ENCODE peak calls at places on chromosome 22, in four cellular contexts. K is H1, S is HepG2, F is GM12878. X is an unnamed sample.

GRCh38 chr22:27918351-27919221 is 470 bp downstream of the PITPNB start:
- DNase-seq in K (peak; percentile 70), S (peak; percentile 13), F (no peak), X (peak; percentile 20)

GRCh38 chr22:45009881-45010531 is at the start of gene PHF21B:
- DNase-seq in K (peak; percentile 91), S (no peak), F (no peak), X (peak; percentile 52)

GRCh38 chr22:48880749-48881148 is 946.9 kb downstream of the BRD1 start:
- DNase-seq in K (no peak), S (no peak), F (no peak), X (no peak)

GRCh38 chr22:24088796-24089195 is 77.7 kb downstream of the CABIN1 start:
- DNase-seq in K (no peak), S (no peak), F (no peak), X (no peak)

GRCh38 chr22:50473855-50474671 is 772 bp downstream of the SBF1 start:
- DNase-seq in K (no peak), S (no peak), F (no peak), X (no peak)

GRCh38 chr22:45064313-45065268 is 54.8 kb upstream of the PHF21B start:
- DNase-seq in K (no peak), S (no peak), F (peak; percentile 7), X (no peak)

GRCh38 chr22:49983148-49984042 is 22.8 kb downstream of the PIM3 start:
- DNase-seq in K (peak; percentile 83), S (no peak), F (no peak), X (no peak)

GRCh38 chr22:24584871-24585411 is 7.9 kb downstream of the LRRC75B start:
- DNase-seq in K (peak; percentile 46), S (no peak), F (no peak), X (no peak)

GRCh38 chr22:26891431-26891830 is 234.0 kb downstream of the MIAT start:
- DNase-seq in K (no peak), S (no peak), F (no peak), X (no peak)

GRCh38 chr22:48528221-48528915 is 1299.3 kb downstream of the BRD1 start:
- DNase-seq in K (no peak), S (no peak), F (no peak), X (no peak)

GRCh38 chr22:18085188-18085587 is 7.4 kb downstream of the PEX26 start:
- DNase-seq in K (no peak), S (no peak), F (no peak), X (no peak)

GRCh38 chr22:49724893-49725489 is 102.7 kb downstream of the BRD1 start:
- DNase-seq in K (peak; percentile 92), S (peak; percentile 15), F (no peak), X (peak; percentile 33)

GRCh38 chr22:23603266-23603665 is 23.2 kb upstream of the IGLL1 start:
- DNase-seq in K (no peak), S (no peak), F (no peak), X (no peak)

GRCh38 chr22:26466196-26466595 is 17.4 kb downstream of the HPS4 start:
- DNase-seq in K (no peak), S (no peak), F (no peak), X (no peak)

GRCh38 chr22:43838161-43838560 is 24.2 kb downstream of the SULT4A1 start:
- DNase-seq in K (no peak), S (no peak), F (no peak), X (no peak)

GRCh38 chr22:40261783-40262182 is 84.1 kb downstream of the TNRC6B start:
- DNase-seq in K (no peak), S (no peak), F (no peak), X (no peak)

GRCh38 chr22:44136112-44136511 is 44.6 kb upstream of the PARVG start:
- DNase-seq in K (no peak), S (no peak), F (no peak), X (no peak)

GRCh38 chr22:32905400-32905799 is 103.9 kb downstream of the TIMP3 start:
- DNase-seq in K (no peak), S (no peak), F (no peak), X (no peak)

GRCh38 chr22:23835773-23836144 is 3.0 kb downstream of the DERL3 start:
- DNase-seq in K (no peak), S (no peak), F (no peak), X (no peak)

GRCh38 chr22:48477031-48477721 is 1350.5 kb downstream of the BRD1 start:
- DNase-seq in K (no peak), S (no peak), F (no peak), X (no peak)

GRCh38 chr22:50104149-50104548 is 14.3 kb downstream of the MOV10L1 start:
- DNase-seq in K (no peak), S (no peak), F (no peak), X (no peak)

GRCh38 chr22:50677493-50678217 is 5.0 kb downstream of the SHANK3 start:
- DNase-seq in K (no peak), S (no peak), F (no peak), X (no peak)

GRCh38 chr22:32112380-32112779 is 46.7 kb downstream of the C22orf42 start:
- DNase-seq in K (no peak), S (no peak), F (no peak), X (no peak)

GRCh38 chr22:27776410-27776958 is 25.1 kb downstream of the MN1 start:
- DNase-seq in K (no peak), S (no peak), F (no peak), X (no peak)

GRCh38 chr22:27844656-27845602 is 43.4 kb upstream of the MN1 start:
- DNase-seq in K (peak; percentile 45), S (no peak), F (no peak), X (no peak)

GRCh38 chr22:34976886-34977285 is 89.1 kb upstream of the ISX start:
- DNase-seq in K (no peak), S (no peak), F (no peak), X (no peak)

DNA sequence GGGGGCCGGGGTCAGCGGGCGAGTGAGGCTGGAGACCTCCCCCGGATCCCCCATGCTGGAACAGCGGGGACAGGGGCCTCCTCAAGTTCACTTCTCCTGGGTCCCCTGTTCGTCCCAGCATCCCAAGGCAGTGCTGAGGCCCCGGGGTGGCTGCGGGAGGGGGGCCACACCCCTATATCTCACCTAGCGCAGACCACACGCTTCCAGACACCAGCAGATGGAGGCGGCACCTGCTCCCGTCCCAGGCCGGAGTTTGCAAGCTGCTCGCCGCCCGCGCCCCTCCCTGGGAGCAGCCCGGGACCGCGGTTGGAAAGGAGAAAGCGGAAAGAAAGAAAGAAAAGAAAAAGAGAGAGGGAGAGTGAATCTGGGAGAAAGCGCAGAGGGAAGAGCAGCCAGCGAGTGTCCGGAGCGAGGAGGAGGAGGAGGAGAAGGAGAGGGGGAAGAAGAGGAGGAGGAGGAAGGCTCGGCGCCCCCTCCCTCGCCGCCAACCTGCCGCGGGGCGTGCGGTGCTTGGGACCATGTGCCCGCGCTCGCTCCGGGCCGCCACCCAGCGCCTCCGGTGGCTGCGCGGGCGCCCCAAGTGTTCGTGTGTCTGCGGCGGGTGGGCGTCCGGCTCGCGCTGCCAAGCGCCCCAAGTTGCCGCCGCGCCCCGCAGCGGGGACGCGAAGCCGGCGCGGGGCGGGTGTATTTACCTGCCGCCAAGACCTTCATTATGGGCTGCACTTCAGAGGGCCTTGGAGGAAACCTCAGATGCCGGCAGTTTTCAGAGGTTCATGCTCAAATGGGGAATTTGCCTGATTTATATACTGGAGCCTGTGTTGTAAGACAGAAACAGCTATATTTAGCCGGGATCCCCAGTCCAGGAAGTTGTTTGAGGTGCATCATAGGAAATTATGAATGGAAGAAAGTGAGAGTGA is at the start of gene LIF:
- DNase-seq in K (peak; percentile 75), S (no peak), F (no peak), X (no peak)
- TF ChIP-seq SUZ12 in K (no peak), S (no peak), F (peak; percentile 69), X (no peak)

DNA sequence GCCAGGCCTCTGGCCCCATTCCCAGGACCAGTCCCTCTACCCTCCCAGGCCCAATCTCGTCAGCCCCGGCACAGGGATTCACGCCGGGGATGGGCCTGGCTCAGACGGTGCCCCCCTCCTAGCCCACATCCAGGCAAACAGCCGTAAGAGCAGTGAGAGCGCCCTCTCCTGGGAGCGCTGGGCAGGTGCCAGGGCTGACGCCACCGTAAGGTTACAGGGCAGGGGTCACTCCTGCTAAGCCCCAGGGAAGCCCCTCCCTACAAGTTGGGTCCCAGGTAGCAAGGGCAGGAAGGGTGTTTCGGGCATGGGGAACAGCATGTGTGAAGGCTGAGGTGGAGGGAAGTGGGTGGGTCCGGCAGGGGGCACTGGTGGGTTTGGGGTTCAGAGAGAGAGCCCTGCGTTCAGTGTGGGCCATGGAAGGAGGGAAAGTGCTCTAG is 19.2 kb upstream of the PPARA start:
- DNase-seq in K (peak; percentile 91), S (no peak), F (no peak), X (no peak)
- TF ChIP-seq YY1 in K (no peak), S (no peak), F (no peak), X (no peak)

GRCh38 chr22:20779813-20780148 is 5.9 kb downstream of the SERPIND1 start:
- DNase-seq in K (no peak), S (no peak), F (no peak), X (no peak)

GRCh38 chr22:20779014-20779812 is 5.3 kb downstream of the SERPIND1 start:
- DNase-seq in K (no peak), S (no peak), F (no peak), X (no peak)

GRCh38 chr22:20776624-20777405 is 2.9 kb downstream of the SERPIND1 start:
- DNase-seq in K (no peak), S (peak; percentile 86), F (no peak), X (no peak)

GRCh38 chr22:20775342-20775895 is 1.5 kb downstream of the SERPIND1 start:
- DNase-seq in K (no peak), S (no peak), F (no peak), X (no peak)

DNA sequence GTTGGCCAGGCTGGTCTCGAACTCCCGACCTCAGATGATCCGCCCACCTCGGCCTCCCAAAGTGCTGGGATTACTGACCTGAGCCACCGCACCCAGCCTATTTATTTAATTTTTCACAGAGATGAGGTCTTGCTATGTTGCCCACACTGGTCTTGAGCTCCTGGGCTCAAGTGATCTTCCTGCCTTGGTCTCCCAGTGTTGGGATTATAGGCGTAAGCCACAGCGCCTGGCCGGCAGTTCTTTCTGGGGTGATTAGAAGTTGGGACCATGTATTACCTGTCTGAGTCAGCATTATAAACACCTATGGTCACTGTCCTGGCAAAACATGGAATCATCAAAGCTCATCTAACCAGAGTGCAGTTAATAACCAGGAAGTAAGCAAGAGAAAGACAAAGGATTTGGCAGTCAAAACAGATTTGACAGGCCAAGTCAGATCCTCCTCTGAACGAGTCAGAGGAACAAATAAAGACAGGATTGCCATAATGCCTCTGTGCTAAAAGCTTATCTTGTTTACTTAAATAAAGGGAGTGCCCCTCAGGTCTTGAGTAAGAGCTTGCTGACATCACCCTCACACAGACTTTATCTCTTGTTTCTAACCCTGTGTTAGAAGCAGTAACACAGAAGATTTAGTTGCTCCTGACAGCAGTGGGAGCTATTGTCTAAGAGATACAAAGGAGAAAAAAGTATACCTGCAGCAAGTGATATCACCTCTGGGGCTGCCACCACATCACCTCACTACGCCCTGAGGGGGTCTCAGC is 3.7 kb downstream of the SERPIND1 start:
- DNase-seq in K (no peak), S (peak; percentile 99), F (no peak), X (no peak)
- TF ChIP-seq SUZ12 in K (no peak), S (no peak), F (no peak), X (no peak)

DNA sequence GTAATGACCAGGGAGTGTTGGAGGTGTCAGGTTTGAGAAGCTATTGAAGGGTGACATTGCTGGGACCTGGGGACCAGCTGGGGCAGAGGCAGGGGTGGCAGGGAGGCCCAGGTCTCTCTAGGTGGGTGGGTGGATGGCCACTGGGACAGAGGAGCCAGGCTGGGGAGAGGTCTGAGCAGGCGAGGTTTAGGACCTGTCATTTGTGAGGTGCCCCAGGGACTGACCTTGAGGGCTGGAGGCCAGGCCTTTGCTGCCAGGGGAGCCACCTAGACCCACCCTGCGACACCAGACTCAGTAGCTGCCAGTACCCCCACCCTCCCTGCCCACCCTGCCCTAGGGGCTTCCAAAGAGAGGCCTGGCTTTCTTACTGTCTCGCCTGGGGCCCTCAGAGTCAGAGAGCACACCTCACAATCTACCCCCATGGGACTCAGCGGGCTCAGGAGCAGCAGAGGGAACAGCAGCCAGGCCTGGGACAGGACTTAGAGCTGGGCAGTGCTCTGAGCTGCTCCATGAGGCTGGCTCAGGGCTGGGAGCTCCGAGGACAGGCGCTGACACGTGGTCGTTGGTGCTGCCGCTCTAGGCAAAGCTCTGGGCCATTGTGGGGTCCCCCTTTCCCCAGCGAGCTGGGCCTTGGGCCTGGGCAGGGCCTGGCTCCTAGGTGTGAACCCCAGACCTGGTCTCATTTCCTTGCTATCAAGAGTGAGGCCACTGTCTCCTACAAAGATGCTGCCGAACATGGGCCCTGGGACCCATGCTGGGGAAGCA is 28.6 kb upstream of the PPARA start:
- DNase-seq in K (no peak), S (no peak), F (no peak), X (no peak)
- TF ChIP-seq YY1 in K (no peak), S (no peak), F (no peak), X (no peak)

X was measured in NT2/D1.